ENCODE peak calls at places on chromosomes 3 and 15, in eight cellular contexts. C is aorta, D is GM23248, S is psoas muscle, M is NCI-H1694, T is HS-27A, J is activated gamma-delta T cell treated with Interleukin-2 at 50 U/mL for 16 hours, E is hypothalamus. U is an unnamed sample.

GRCh38 chr3:128969993-128970740 is 23.7 kb downstream of the CFAP92 start:
- DNase-seq in C (peak), D (peak), S (peak), M (peak), T (peak), J (peak), E (no peak), U (peak)

GRCh38 chr15:37034835-37035234 is 65.5 kb downstream of the MEIS2 start:
- DNase-seq in C (no peak), D (no peak), S (no peak), M (no peak), T (no peak), J (no peak), E (no peak), U (no peak)

GRCh38 chr15:66789029-66790025 is 87.3 kb downstream of the SMAD6 start:
- DNase-seq in C (peak), D (peak), S (peak), M (no peak), T (no peak), J (no peak), E (no peak), U (peak)

GRCh38 chr3:143266512-143266911 is 146.9 kb downstream of the CHST2 start:
- DNase-seq in C (no peak), D (peak), S (no peak), M (no peak), T (no peak), J (no peak), E (no peak), U (no peak)

GRCh38 chr15:74988007-74988800 is 7.2 kb upstream of the SCAMP5 start:
- DNase-seq in C (peak), D (peak), S (no peak), M (peak), T (peak), J (peak), E (no peak), U (peak)

GRCh38 chr3:11558002-11558401 is 85.7 kb downstream of the VGLL4 start:
- DNase-seq in C (no peak), D (peak), S (no peak), M (no peak), T (no peak), J (no peak), E (no peak), U (peak)

GRCh38 chr3:141331370-141332318 is 36.7 kb upstream of the ZBTB38 start:
- DNase-seq in C (peak), D (peak), S (peak), M (no peak), T (peak), J (no peak), E (no peak), U (peak)

GRCh38 chr3:115386347-115386746 is 237.0 kb upstream of the GAP43 start:
- DNase-seq in C (no peak), D (no peak), S (no peak), M (no peak), T (no peak), J (no peak), E (no peak), U (no peak)

GRCh38 chr3:32276279-32276841 is 37.9 kb downstream of the CMTM8 start:
- DNase-seq in C (no peak), D (no peak), S (no peak), M (no peak), T (no peak), J (no peak), E (no peak), U (no peak)

GRCh38 chr3:192188218-192188835 is 539.0 kb downstream of the FGF12 start:
- DNase-seq in C (peak), D (peak), S (peak), M (peak), T (no peak), J (no peak), E (peak), U (peak)

GRCh38 chr15:29889545-29890329 is 67.5 kb upstream of the TJP1 start:
- DNase-seq in C (no peak), D (peak), S (no peak), M (no peak), T (no peak), J (no peak), E (no peak), U (no peak)

GRCh38 chr3:46673151-46674030 is 20.1 kb downstream of the ALS2CL start:
- DNase-seq in C (peak), D (no peak), S (no peak), M (no peak), T (no peak), J (no peak), E (no peak), U (no peak)

GRCh38 chr3:138435840-138436239 is 1.4 kb downstream of the ESYT3 start:
- DNase-seq in C (no peak), D (no peak), S (no peak), M (no peak), T (no peak), J (no peak), E (no peak), U (no peak)

GRCh38 chr15:31307270-31308184 is 19.1 kb upstream of the KLF13 start:
- DNase-seq in C (no peak), D (no peak), S (no peak), M (no peak), T (no peak), J (no peak), E (no peak), U (no peak)

GRCh38 chr15:71651750-71652186 is 158.6 kb upstream of the NR2E3 start:
- DNase-seq in C (no peak), D (peak), S (no peak), M (peak), T (peak), J (no peak), E (no peak), U (peak)

GRCh38 chr3:69934398-69934797 is 65.1 kb upstream of the SAMMSON start:
- DNase-seq in C (no peak), D (no peak), S (no peak), M (no peak), T (no peak), J (no peak), E (no peak), U (no peak)

GRCh38 chr15:63212050-63212973 is 22.9 kb downstream of the RAB8B start:
- DNase-seq in C (no peak), D (peak), S (no peak), M (no peak), T (no peak), J (no peak), E (no peak), U (peak)

GRCh38 chr15:41772720-41773331 is 1.5 kb upstream of the MAPKBP1 start:
- DNase-seq in C (no peak), D (peak), S (no peak), M (peak), T (no peak), J (peak), E (peak), U (peak)

GRCh38 chr3:57130426-57131209 is 34.5 kb downstream of the IL17RD start:
- DNase-seq in C (no peak), D (no peak), S (no peak), M (no peak), T (no peak), J (no peak), E (no peak), U (no peak)

GRCh38 chr3:169391672-169392071 is 271.8 kb downstream of the MECOM start:
- DNase-seq in C (no peak), D (no peak), S (no peak), M (no peak), T (no peak), J (no peak), E (no peak), U (no peak)

GRCh38 chr3:133894334-133895207 is 1.1 kb downstream of the RAB6B start:
- DNase-seq in C (no peak), D (peak), S (no peak), M (no peak), T (no peak), J (no peak), E (peak), U (no peak)

GRCh38 chr15:95742836-95743235 is 587.7 kb upstream of the NR2F2 start:
- DNase-seq in C (no peak), D (peak), S (no peak), M (no peak), T (no peak), J (no peak), E (no peak), U (peak)

GRCh38 chr3:142127941-142128658 is 21.2 kb downstream of the TFDP2 start:
- DNase-seq in C (no peak), D (no peak), S (no peak), M (no peak), T (no peak), J (no peak), E (no peak), U (no peak)

GRCh38 chr3:29335438-29335837 is 54.6 kb downstream of the RBMS3 start:
- DNase-seq in C (peak), D (peak), S (peak), M (no peak), T (peak), J (no peak), E (peak), U (peak)

GRCh38 chr3:190811775-190812480 is 50.6 kb downstream of the GMNC start:
- DNase-seq in C (no peak), D (peak), S (no peak), M (peak), T (peak), J (no peak), E (peak), U (peak)

GRCh38 chr3:191499307-191500125 is 38.6 kb downstream of the PYDC2 start:
- DNase-seq in C (no peak), D (peak), S (peak), M (no peak), T (no peak), J (no peak), E (peak), U (peak)

GRCh38 chr3:128794788-128795649 is 69.0 kb downstream of the RAB7A start:
- DNase-seq in C (no peak), D (peak), S (no peak), M (peak), T (peak), J (peak), E (peak), U (peak)

GRCh38 chr3:242986-243706 is 46.6 kb downstream of the CHL1 start:
- DNase-seq in C (no peak), D (peak), S (no peak), M (peak), T (no peak), J (no peak), E (no peak), U (peak)

GRCh38 chr15:25690673-25691543 is 172.2 kb downstream of the ATP10A start:
- DNase-seq in C (peak), D (peak), S (no peak), M (no peak), T (no peak), J (no peak), E (no peak), U (peak)

U was measured in bronchial epithelial cell.